ENCODE peak calls at places on chromosomes 12 and 14, in five cellular contexts. One of them, this sample, is unnamed.

GRCh38 chr14:91261115-91261514 is 16.6 kb upstream of the GPR68 start:
- DNase-seq in AG09309: no peak
- DNase-seq in fibroblast of mammary gland: no peak
- DNase-seq in colonic mucosa: no peak
- DNase-seq in CD8-positive, alpha-beta T cell: no peak
- DNase-seq in this sample: no peak

GRCh38 chr12:39199371-39199770 is 243.5 kb downstream of the KIF21A start:
- DNase-seq in AG09309: no peak
- DNase-seq in fibroblast of mammary gland: no peak
- DNase-seq in colonic mucosa: no peak
- DNase-seq in CD8-positive, alpha-beta T cell: no peak
- DNase-seq in this sample: peak

GRCh38 chr12:47458273-47458672 is 247.6 kb downstream of the RPAP3 start:
- DNase-seq in AG09309: no peak
- DNase-seq in fibroblast of mammary gland: no peak
- DNase-seq in colonic mucosa: no peak
- DNase-seq in CD8-positive, alpha-beta T cell: no peak
- DNase-seq in this sample: peak

GRCh38 chr12:130826151-130826801 is 12.8 kb downstream of the STX2 start:
- DNase-seq in AG09309: no peak
- DNase-seq in fibroblast of mammary gland: peak
- DNase-seq in colonic mucosa: peak
- DNase-seq in CD8-positive, alpha-beta T cell: peak
- DNase-seq in this sample: peak

GRCh38 chr12:4858385-4858784 is 51.3 kb upstream of the KCNA1 start:
- DNase-seq in AG09309: no peak
- DNase-seq in fibroblast of mammary gland: no peak
- DNase-seq in colonic mucosa: no peak
- DNase-seq in CD8-positive, alpha-beta T cell: no peak
- DNase-seq in this sample: no peak

GRCh38 chr12:11500222-11500860 is 105.0 kb upstream of the PRB2 start:
- DNase-seq in AG09309: no peak
- DNase-seq in fibroblast of mammary gland: peak
- DNase-seq in colonic mucosa: peak
- DNase-seq in CD8-positive, alpha-beta T cell: peak
- DNase-seq in this sample: no peak

GRCh38 chr12:103547929-103548328 is 39.1 kb upstream of the STAB2 start:
- DNase-seq in AG09309: no peak
- DNase-seq in fibroblast of mammary gland: no peak
- DNase-seq in colonic mucosa: no peak
- DNase-seq in CD8-positive, alpha-beta T cell: no peak
- DNase-seq in this sample: no peak

GRCh38 chr12:13028825-13029570 is 15.2 kb upstream of the FAM234B start:
- DNase-seq in AG09309: no peak
- DNase-seq in fibroblast of mammary gland: no peak
- DNase-seq in colonic mucosa: no peak
- DNase-seq in CD8-positive, alpha-beta T cell: no peak
- DNase-seq in this sample: no peak

GRCh38 chr12:48903363-48903981 is 21.8 kb downstream of the FKBP11 start:
- DNase-seq in AG09309: no peak
- DNase-seq in fibroblast of mammary gland: peak
- DNase-seq in colonic mucosa: no peak
- DNase-seq in CD8-positive, alpha-beta T cell: no peak
- DNase-seq in this sample: no peak
- TF ChIP-seq CTCF in AG09309: no peak
- TF ChIP-seq CTCF in fibroblast of mammary gland: no peak
- TF ChIP-seq CTCF in colonic mucosa: no peak
- TF ChIP-seq CTCF in CD8-positive, alpha-beta T cell: no peak
- TF ChIP-seq CTCF in this sample: no peak

DNA sequence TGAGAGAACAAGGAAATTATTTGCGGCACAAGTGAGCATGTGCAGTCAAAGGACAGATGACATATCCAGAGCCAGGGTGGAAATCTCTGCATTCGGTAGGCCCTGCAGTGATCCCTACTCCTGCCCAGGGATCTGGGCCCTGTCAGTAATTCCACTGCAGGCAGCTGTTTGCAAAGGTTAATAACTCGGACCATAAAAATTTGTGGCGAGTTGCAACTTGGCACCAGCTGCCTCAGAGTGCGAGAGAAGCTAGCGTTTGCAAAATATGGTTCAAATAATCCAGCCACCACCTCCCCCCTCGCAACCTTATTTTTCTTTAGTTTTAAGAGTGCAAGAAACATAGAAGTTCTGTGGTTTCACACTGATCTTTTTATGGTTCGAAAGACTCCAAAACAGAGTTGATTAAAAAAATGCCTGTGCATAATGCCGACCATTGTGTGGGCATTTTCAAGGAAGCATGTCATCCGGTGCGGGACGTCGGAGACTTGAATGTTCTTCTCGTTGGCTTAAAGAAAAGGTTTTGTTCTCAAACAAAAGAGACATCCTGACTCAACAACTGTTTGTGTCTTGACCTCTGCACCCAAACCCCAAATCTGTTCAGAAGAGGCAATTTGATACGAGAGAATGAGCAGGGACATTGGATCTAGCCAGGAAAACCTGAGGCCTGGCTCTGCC is 224.4 kb downstream of the BCL11B start:
- DNase-seq in AG09309: no peak
- DNase-seq in fibroblast of mammary gland: no peak
- DNase-seq in colonic mucosa: no peak
- DNase-seq in CD8-positive, alpha-beta T cell: no peak
- DNase-seq in this sample: no peak
- H3K4me3 ChIP-seq in AG09309: no peak
- H3K4me3 ChIP-seq in fibroblast of mammary gland: no peak
- H3K4me3 ChIP-seq in colonic mucosa: no peak
- H3K4me3 ChIP-seq in CD8-positive, alpha-beta T cell: no peak
- H3K4me3 ChIP-seq in this sample: no peak

DNA sequence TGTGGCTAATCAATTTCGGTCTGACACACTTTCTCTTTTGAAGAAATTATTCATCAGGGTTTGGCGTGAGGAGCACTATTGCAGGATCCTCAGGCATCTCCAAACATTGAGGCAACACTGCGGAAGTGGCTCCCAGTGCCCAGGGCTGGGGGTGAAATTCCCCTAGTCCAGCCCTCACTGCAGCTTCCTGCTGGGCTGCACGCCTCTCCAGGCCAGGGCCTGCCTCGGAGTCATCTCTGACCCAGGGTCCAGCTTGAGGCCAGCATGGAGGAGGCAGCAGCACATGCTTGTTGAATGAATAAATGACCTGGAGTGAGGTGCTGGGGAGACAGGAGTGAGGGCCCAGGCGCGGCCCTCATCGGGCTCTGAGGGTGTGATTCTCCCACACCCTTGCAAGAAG is 36.0 kb upstream of the TDRD9 start:
- DNase-seq in AG09309: no peak
- DNase-seq in fibroblast of mammary gland: no peak
- DNase-seq in colonic mucosa: no peak
- DNase-seq in CD8-positive, alpha-beta T cell: no peak
- DNase-seq in this sample: no peak
- TF ChIP-seq CTCF in AG09309: no peak
- TF ChIP-seq CTCF in fibroblast of mammary gland: no peak
- TF ChIP-seq CTCF in colonic mucosa: no peak
- TF ChIP-seq CTCF in CD8-positive, alpha-beta T cell: no peak
- TF ChIP-seq CTCF in this sample: no peak

DNA sequence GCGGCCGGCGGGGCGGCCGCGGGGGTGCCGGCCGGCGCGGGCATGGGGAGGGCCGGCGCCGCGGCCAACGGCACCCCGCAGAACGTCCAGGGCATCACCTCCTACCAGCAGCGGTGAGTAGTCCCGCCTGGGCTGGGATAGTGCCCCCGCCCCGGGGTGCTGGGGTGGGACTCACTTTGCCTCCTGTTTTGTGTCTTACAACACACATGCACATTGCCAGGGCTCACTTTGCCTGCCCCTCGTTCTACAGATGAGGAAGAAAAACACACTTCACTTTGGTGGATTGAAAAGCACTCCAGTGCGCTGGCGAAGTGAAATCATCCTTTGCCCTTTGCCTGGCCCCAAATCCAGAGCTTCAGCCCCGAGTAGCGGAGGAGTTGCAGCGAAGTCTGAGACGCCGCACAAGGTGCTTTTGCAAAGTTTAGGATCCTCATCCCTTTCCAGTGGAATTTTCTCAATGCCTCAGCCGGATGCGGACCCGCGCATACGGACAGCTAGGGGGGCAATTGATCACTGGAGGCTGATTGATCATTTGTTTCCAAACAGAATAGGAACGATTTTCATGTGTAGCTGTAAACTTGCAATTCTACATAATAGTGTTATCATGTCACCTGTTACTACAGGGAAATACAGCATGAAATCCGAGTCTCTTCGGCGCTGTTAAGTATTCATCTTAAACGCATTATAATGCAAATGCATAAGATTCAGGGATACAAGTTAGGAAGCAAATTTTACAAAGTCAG is 3.6 kb upstream of the NPAS3 start:
- DNase-seq in AG09309: no peak
- DNase-seq in fibroblast of mammary gland: no peak
- DNase-seq in colonic mucosa: no peak
- DNase-seq in CD8-positive, alpha-beta T cell: no peak
- DNase-seq in this sample: no peak
- H3K4me3 ChIP-seq in AG09309: peak
- H3K4me3 ChIP-seq in fibroblast of mammary gland: peak
- H3K4me3 ChIP-seq in colonic mucosa: no peak
- H3K4me3 ChIP-seq in CD8-positive, alpha-beta T cell: no peak
- H3K4me3 ChIP-seq in this sample: peak

DNA sequence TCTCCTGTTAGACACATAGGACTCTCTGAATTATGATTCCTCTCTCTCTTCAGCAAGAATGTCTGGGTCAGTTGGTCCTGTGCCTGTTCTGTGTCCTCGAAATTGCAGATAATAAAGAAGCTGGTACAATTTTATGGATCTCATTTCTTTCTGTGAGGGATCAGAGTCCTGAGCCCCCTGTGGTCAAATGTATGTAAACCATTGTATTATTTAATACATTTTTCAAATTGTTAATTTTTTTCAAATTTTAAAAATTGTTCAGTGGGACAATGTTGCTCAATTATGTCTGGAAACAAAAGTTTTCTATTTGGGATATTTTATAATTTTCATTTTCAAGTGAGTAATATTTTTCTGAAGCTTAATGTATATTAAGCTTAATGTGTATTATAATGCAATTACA is 513.5 kb downstream of the CCER1 start:
- DNase-seq in AG09309: no peak
- DNase-seq in fibroblast of mammary gland: no peak
- DNase-seq in colonic mucosa: no peak
- DNase-seq in CD8-positive, alpha-beta T cell: no peak
- DNase-seq in this sample: no peak
- TF ChIP-seq CTCF in AG09309: no peak
- TF ChIP-seq CTCF in fibroblast of mammary gland: no peak
- TF ChIP-seq CTCF in colonic mucosa: no peak
- TF ChIP-seq CTCF in CD8-positive, alpha-beta T cell: no peak
- TF ChIP-seq CTCF in this sample: peak

DNA sequence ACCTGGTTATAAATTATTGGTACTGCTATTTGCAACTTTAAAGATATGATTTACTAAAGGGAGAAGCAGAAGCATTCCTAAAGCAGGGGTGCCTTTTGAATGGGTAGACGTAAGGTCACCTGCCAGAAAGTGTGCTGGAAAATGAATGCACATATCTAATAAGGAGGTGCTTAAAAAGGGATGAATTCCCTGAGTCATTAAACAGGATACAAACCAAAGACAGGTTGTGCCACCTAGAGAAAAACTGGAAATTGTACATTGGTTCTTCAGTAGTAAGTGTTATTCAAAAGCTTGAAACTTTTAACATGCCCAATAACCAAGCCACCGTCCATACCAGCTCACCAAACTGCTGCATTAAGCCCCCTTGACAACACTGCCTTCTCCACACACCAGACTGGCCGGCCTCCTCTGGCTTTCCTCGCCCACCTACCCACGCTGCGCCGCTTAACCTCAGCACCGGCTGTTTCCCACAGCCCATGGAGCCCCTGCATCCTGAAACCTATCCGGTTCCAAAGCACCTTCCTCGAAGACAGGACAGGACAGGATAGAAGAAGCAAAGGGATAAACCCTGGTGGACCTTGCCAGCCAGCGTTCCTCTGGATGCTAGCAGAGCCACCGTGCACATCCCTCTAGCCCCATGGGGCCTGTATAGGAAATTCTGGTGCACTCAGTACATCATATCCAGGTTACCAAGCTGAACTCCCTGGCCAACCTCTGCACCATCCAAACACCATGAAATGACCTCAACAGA is 201.5 kb upstream of the CAND1 start:
- DNase-seq in AG09309: no peak
- DNase-seq in fibroblast of mammary gland: no peak
- DNase-seq in colonic mucosa: no peak
- DNase-seq in CD8-positive, alpha-beta T cell: no peak
- DNase-seq in this sample: no peak
- H3K4me3 ChIP-seq in AG09309: no peak
- H3K4me3 ChIP-seq in fibroblast of mammary gland: no peak
- H3K4me3 ChIP-seq in colonic mucosa: no peak
- H3K4me3 ChIP-seq in CD8-positive, alpha-beta T cell: no peak
- H3K4me3 ChIP-seq in this sample: peak

GRCh38 chr12:2833327-2833726 is 1.5 kb downstream of the NRIP2 start:
- DNase-seq in AG09309: no peak
- DNase-seq in fibroblast of mammary gland: no peak
- DNase-seq in colonic mucosa: no peak
- DNase-seq in CD8-positive, alpha-beta T cell: no peak
- DNase-seq in this sample: no peak

GRCh38 chr12:2836576-2836975 is 1.7 kb upstream of the NRIP2 start:
- DNase-seq in AG09309: no peak
- DNase-seq in fibroblast of mammary gland: no peak
- DNase-seq in colonic mucosa: no peak
- DNase-seq in CD8-positive, alpha-beta T cell: no peak
- DNase-seq in this sample: no peak

GRCh38 chr12:2836004-2836403 is 1.2 kb upstream of the NRIP2 start:
- DNase-seq in AG09309: no peak
- DNase-seq in fibroblast of mammary gland: no peak
- DNase-seq in colonic mucosa: no peak
- DNase-seq in CD8-positive, alpha-beta T cell: no peak
- DNase-seq in this sample: no peak

GRCh38 chr12:2833810-2834209 is 1.0 kb downstream of the NRIP2 start:
- DNase-seq in AG09309: no peak
- DNase-seq in fibroblast of mammary gland: no peak
- DNase-seq in colonic mucosa: no peak
- DNase-seq in CD8-positive, alpha-beta T cell: no peak
- DNase-seq in this sample: no peak

GRCh38 chr12:2834581-2835491 is at the start of gene NRIP2:
- DNase-seq in AG09309: no peak
- DNase-seq in fibroblast of mammary gland: peak
- DNase-seq in colonic mucosa: no peak
- DNase-seq in CD8-positive, alpha-beta T cell: no peak
- DNase-seq in this sample: no peak
- TF ChIP-seq CTCF in AG09309: peak
- TF ChIP-seq CTCF in fibroblast of mammary gland: peak
- TF ChIP-seq CTCF in colonic mucosa: no peak
- TF ChIP-seq CTCF in CD8-positive, alpha-beta T cell: no peak
- TF ChIP-seq CTCF in this sample: peak